ENCODE peak calls at places on chromosomes 4 and X, in six cellular contexts. E, U, A, Y, P and B are unnamed samples.

GRCh38 chrX:11758400-11759171 is 549 bp downstream of the MSL3 start:
- DNase-seq in P (peak), U (peak), A (peak), E (peak), Y (peak), B (peak)

GRCh38 chr4:16461362-16461761 is 235.1 kb upstream of the TAPT1 start:
- DNase-seq in E (no peak), U (no peak), Y (peak), A (no peak), P (no peak), B (no peak)

GRCh38 chr4:188400456-188400855 is 261.2 kb downstream of the TRIML1 start:
- DNase-seq in A (no peak), Y (no peak), E (no peak), U (no peak), P (no peak), B (no peak)

GRCh38 chrX:129145898-129146297 is 377.4 kb downstream of the SMARCA1 start:
- DNase-seq in Y (no peak), P (no peak), A (no peak), U (no peak), E (no peak), B (no peak)

GRCh38 chr4:93232883-93233282 is 595.7 kb upstream of the ATOH1 start:
- DNase-seq in U (no peak), P (no peak), A (no peak), Y (no peak), E (no peak), B (no peak)

GRCh38 chr4:172892300-172892699 is 276.3 kb upstream of the GALNT7 start:
- DNase-seq in A (peak), Y (no peak), U (no peak), E (no peak), P (no peak), B (no peak)

GRCh38 chr4:113738251-113738650 is 23.3 kb downstream of the CAMK2D start:
- DNase-seq in P (no peak), U (no peak), Y (no peak), E (peak), A (peak), B (no peak)

GRCh38 chr4:185950891-185951290 is 118.1 kb upstream of the TLR3 start:
- DNase-seq in A (peak), P (no peak), Y (no peak), U (no peak), E (no peak), B (no peak)